ENCODE peak calls at places on chromosomes 5 and 9, in ten cellular contexts. Z is psoas muscle; G is IMR-90; H is dorsolateral prefrontal cortex; F is heart right ventricle; B is CD8-positive, alpha-beta T cell; V is AG04450; M is astrocyte; R is DND-41; P is sigmoid colon. U is an unnamed sample.

GRCh38 chr5:34857161-34857560 is 18.2 kb downstream of the TTC23L start:
- DNase-seq in M (peak; percentile 21), B (no peak), F (no peak), H (no peak), P (no peak), R (no peak), Z (no peak), G (no peak), V (no peak), U (no peak)

GRCh38 chr9:38015267-38015666 is 53.8 kb downstream of the SHB start:
- DNase-seq in Z (no peak), B (no peak), V (no peak), P (no peak), R (no peak), H (no peak), M (no peak), F (no peak), G (no peak), U (no peak)

GRCh38 chr9:72415163-72415562 is 50.2 kb upstream of the ZFAND5 start:
- DNase-seq in M (no peak), B (no peak), H (no peak), P (no peak), R (no peak), G (no peak), V (no peak), Z (no peak), F (no peak), U (no peak)

GRCh38 chr9:89826186-89826585 is 221.4 kb downstream of the GADD45G start:
- DNase-seq in G (no peak), Z (no peak), M (no peak), R (no peak), F (no peak), P (no peak), H (no peak), V (no peak), B (no peak), U (no peak)

GRCh38 chr9:70506159-70506558 is 91.7 kb upstream of the KLF9 start:
- DNase-seq in M (no peak), G (no peak), P (no peak), H (no peak), B (no peak), Z (no peak), F (no peak), V (no peak), R (no peak), U (no peak)

GRCh38 chr9:15982182-15982581 is 429.3 kb downstream of the CCDC171 start:
- DNase-seq in Z (no peak), G (no peak), V (no peak), M (no peak), F (no peak), P (no peak), H (no peak), R (no peak), B (no peak), U (no peak)

GRCh38 chr5:102545175-102545574 is 46.4 kb upstream of the SLCO6A1 start:
- DNase-seq in B (no peak), F (no peak), P (no peak), H (no peak), R (peak; percentile 5), Z (no peak), V (no peak), G (no peak), M (no peak), U (no peak)

GRCh38 chr9:85743290-85744128 is 1.8 kb upstream of the AGTPBP1 start:
- DNase-seq in V (peak; percentile 83), H (no peak), F (no peak), R (no peak), G (peak; percentile 86), M (peak; percentile 98), P (peak; percentile 67), B (no peak), Z (peak; percentile 56), U (no peak)

GRCh38 chr9:21030389-21031035 is 928 bp downstream of the HACD4 start:
- DNase-seq in Z (no peak), B (no peak), P (no peak), V (no peak), M (peak; percentile 27), G (peak; percentile 12), F (no peak), R (no peak), H (no peak), U (no peak)

GRCh38 chr9:132244582-132245455 is 83.0 kb downstream of the NTNG2 start:
- DNase-seq in P (no peak), H (no peak), R (no peak), V (no peak), B (no peak), M (no peak), F (peak; percentile 57), Z (peak; percentile 53), G (no peak), U (no peak)

GRCh38 chr9:16257604-16258003 is 612.9 kb downstream of the BNC2 start:
- DNase-seq in B (no peak), F (no peak), M (no peak), V (no peak), G (no peak), Z (no peak), R (no peak), H (no peak), P (no peak), U (no peak)

DNA sequence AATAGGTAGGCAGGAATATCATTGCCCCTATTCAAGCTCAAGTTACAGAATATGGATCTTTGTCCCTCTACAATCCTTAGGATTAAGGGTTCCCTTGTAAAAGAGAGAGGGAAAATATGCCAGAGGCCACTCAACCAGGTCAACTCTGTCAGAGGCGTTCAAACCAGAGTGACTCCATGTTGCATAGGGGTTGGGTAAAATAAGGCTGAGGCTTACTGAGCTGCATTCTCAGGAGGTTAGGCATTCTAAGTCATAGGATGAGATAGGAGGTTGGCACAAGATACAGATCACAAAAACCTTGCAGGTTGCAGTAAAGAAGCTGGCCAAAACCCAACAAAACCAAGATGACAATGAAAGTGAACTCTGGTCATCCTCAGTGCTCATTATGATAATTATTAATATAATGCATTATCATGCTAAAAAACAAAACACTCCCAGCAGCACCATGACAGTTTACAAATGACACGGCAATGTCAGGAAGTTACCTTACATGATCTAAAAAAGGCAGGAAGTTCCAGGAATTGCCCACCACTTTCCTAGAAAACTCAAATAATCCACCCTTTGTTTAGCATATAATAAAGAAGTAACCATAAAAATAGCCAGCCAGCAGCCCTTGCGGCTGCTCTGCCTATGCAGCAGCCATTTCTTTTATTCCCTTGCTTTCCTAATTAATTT is 64.8 kb downstream of the ERP44 start:
- DNase-seq in M (no peak), R (no peak), H (no peak), F (no peak), V (no peak), P (no peak), Z (no peak), G (no peak), B (no peak), U (no peak)
- TF ChIP-seq CTCF in M (no peak), R (no peak), H (no peak), F (no peak), V (no peak), P (no peak), Z (no peak), G (no peak), B (no peak), U (no peak)

DNA sequence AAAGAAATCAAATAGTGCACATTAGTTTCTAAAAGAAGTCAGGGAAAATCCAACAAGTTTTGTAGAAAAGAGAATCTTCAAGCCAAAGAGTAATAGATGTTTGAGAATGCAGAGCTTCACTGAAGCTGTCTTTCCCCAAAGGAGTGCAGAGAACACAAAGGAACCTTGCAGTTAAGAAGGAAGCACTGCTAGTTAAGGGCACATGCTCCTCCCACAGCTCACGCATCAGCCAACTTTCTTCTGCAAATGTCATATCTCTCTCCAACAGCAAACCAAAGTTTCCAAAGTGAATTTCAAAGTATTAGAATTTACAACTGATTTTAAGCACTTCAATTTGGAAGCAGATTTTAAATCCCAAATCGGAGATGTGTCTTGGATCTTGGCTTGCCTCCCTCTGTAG is 116.3 kb upstream of the FST start:
- DNase-seq in G (peak; percentile 38), V (no peak), Z (no peak), R (no peak), M (no peak), P (no peak), H (no peak), B (no peak), F (no peak), U (no peak)
- H3K27me3 ChIP-seq in G (no peaks in the 10 kb centered on the region), V (no peaks in the 10 kb centered on the region), Z (no peaks in the 10 kb centered on the region), R (no peaks in the 10 kb centered on the region), M (no peaks in the 10 kb centered on the region), P (no peaks in the 10 kb centered on the region), H (no peaks in the 10 kb centered on the region), B (no peaks in the 10 kb centered on the region), F (no peaks in the 10 kb centered on the region), U (no peaks in the 10 kb centered on the region)

GRCh38 chr5:95957804-95958203 is 3.8 kb downstream of the ELL2 start:
- DNase-seq in H (no peak), M (no peak), V (no peak), B (no peak), F (no peak), Z (no peak), R (no peak), P (no peak), G (no peak), U (no peak)

GRCh38 chr5:95959964-95960801 is 1.5 kb downstream of the ELL2 start:
- DNase-seq in R (no peak), P (peak; percentile 74), F (peak; percentile 25), G (peak; percentile 34), V (no peak), M (peak; percentile 54), H (peak; percentile 33), Z (no peak), B (no peak), U (no peak)

GRCh38 chr5:95960802-95961616 is 642 bp downstream of the ELL2 start:
- DNase-seq in B (peak; percentile 51), H (peak; percentile 63), V (peak; percentile 43), R (no peak), Z (peak; percentile 92), P (peak; percentile 89), M (peak; percentile 58), G (peak; percentile 74), F (peak; percentile 78), U (peak; percentile 35)

GRCh38 chr5:95958308-95959014 is 3.2 kb downstream of the ELL2 start:
- DNase-seq in R (no peak), P (no peak), M (peak; percentile 39), V (no peak), Z (no peak), G (peak; percentile 54), F (no peak), H (no peak), B (no peak), U (no peak)

GRCh38 chr5:95959051-95959963 is 2.3 kb downstream of the ELL2 start:
- DNase-seq in R (no peak), P (no peak), Z (no peak), H (peak; percentile 34), G (peak; percentile 33), V (no peak), B (no peak), M (peak; percentile 32), F (no peak), U (no peak)
- H3K4me3 ChIP-seq in R (no peak overlapping the region), P (peak overlapping the region; percentile 93), Z (peak overlapping the region; percentile 94), H (peak overlapping the region; percentile 97), G (peak overlapping the region; percentile 99), V (peak overlapping the region; percentile 100), B (no peak overlapping the region), M (peak overlapping the region; percentile 88), F (peak overlapping the region; percentile 86), U (peak overlapping the region; percentile 90)

DNA sequence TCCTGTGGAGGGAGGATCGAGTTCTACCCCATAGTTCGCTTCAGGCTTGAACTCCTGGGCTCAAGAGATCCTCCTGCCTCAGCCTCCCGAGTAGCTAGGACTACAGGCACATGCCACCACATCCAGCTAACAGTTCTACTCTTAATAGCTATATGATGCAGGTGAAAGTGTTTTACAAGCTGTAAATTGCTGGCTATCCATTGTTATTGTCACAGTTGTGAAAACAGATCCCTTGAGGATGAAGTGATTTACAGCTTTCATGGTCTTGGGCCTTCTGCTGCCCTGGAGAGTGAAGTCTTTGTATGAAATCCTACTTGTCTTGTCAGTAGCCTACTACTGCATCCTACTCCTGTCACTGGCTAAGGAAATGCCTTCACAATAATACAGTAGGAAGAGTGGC is 48.0 kb downstream of the GRAMD2B start:
- DNase-seq in G (no peak), P (no peak), M (no peak), Z (no peak), B (no peak), H (no peak), V (no peak), F (no peak), R (no peak), U (no peak)
- TF ChIP-seq CTCF in G (no peak), P (no peak), M (no peak), Z (no peak), B (no peak), H (no peak), V (no peak), F (no peak), R (no peak), U (no peak)